ENCODE peak calls at places on chromosomes 3 and 15, in eight cellular contexts. One of them, this sample, is unnamed.

GRCh38 chr3:42148982-42149432 is 57.9 kb downstream of the TRAK1 start:
- DNase-seq in body of pancreas: peak; percentile 35
- DNase-seq in astrocyte of the spinal cord: peak; percentile 84
- DNase-seq in tibial artery: peak; percentile 76
- DNase-seq in adrenal gland: peak; percentile 47
- DNase-seq in H1: peak; percentile 65
- DNase-seq in HepG2: no peak
- DNase-seq in astrocyte of the cerebellum: peak; percentile 76
- DNase-seq in this sample: no peak

GRCh38 chr3:98812851-98813374 is 49.8 kb downstream of the ST3GAL6 start:
- DNase-seq in body of pancreas: peak; percentile 14
- DNase-seq in astrocyte of the spinal cord: no peak
- DNase-seq in tibial artery: no peak
- DNase-seq in adrenal gland: no peak
- DNase-seq in H1: no peak
- DNase-seq in HepG2: peak; percentile 82
- DNase-seq in astrocyte of the cerebellum: no peak
- DNase-seq in this sample: no peak

GRCh38 chr3:159200176-159200575 is 398.3 kb downstream of the MFSD1 start:
- DNase-seq in body of pancreas: no peak
- DNase-seq in astrocyte of the spinal cord: peak; percentile 88
- DNase-seq in tibial artery: no peak
- DNase-seq in adrenal gland: no peak
- DNase-seq in H1: no peak
- DNase-seq in HepG2: no peak
- DNase-seq in astrocyte of the cerebellum: peak; percentile 74
- DNase-seq in this sample: no peak

GRCh38 chr3:38133557-38134405 is 3.1 kb downstream of the ACAA1 start:
- DNase-seq in body of pancreas: peak; percentile 74
- DNase-seq in astrocyte of the spinal cord: no peak
- DNase-seq in tibial artery: no peak
- DNase-seq in adrenal gland: peak; percentile 5
- DNase-seq in H1: no peak
- DNase-seq in HepG2: peak; percentile 99
- DNase-seq in astrocyte of the cerebellum: no peak
- DNase-seq in this sample: peak; percentile 19

GRCh38 chr15:68629519-68630204 is 50.9 kb downstream of the CORO2B start:
- DNase-seq in body of pancreas: no peak
- DNase-seq in astrocyte of the spinal cord: no peak
- DNase-seq in tibial artery: no peak
- DNase-seq in adrenal gland: no peak
- DNase-seq in H1: no peak
- DNase-seq in HepG2: no peak
- DNase-seq in astrocyte of the cerebellum: no peak
- DNase-seq in this sample: no peak

GRCh38 chr3:49799761-49800160 is at the start of gene CDHR4:
- DNase-seq in body of pancreas: no peak
- DNase-seq in astrocyte of the spinal cord: peak; percentile 45
- DNase-seq in tibial artery: peak; percentile 79
- DNase-seq in adrenal gland: no peak
- DNase-seq in H1: no peak
- DNase-seq in HepG2: peak; percentile 44
- DNase-seq in astrocyte of the cerebellum: no peak
- DNase-seq in this sample: peak; percentile 35

GRCh38 chr15:70095387-70096214 is 2.1 kb downstream of the TLE3 start:
- DNase-seq in body of pancreas: peak; percentile 18
- DNase-seq in astrocyte of the spinal cord: no peak
- DNase-seq in tibial artery: no peak
- DNase-seq in adrenal gland: peak; percentile 53
- DNase-seq in H1: peak; percentile 79
- DNase-seq in HepG2: no peak
- DNase-seq in astrocyte of the cerebellum: no peak
- DNase-seq in this sample: no peak

GRCh38 chr3:134600166-134600670 is 50.6 kb downstream of the KY start:
- DNase-seq in body of pancreas: no peak
- DNase-seq in astrocyte of the spinal cord: peak; percentile 7
- DNase-seq in tibial artery: no peak
- DNase-seq in adrenal gland: no peak
- DNase-seq in H1: no peak
- DNase-seq in HepG2: no peak
- DNase-seq in astrocyte of the cerebellum: peak; percentile 60
- DNase-seq in this sample: no peak

GRCh38 chr15:75349851-75350588 is 3.2 kb downstream of the NEIL1 start:
- DNase-seq in body of pancreas: peak; percentile 45
- DNase-seq in astrocyte of the spinal cord: no peak
- DNase-seq in tibial artery: no peak
- DNase-seq in adrenal gland: no peak
- DNase-seq in H1: no peak
- DNase-seq in HepG2: no peak
- DNase-seq in astrocyte of the cerebellum: no peak
- DNase-seq in this sample: no peak

GRCh38 chr3:183518446-183519185 is 36.9 kb downstream of the KLHL6 start:
- DNase-seq in body of pancreas: no peak
- DNase-seq in astrocyte of the spinal cord: no peak
- DNase-seq in tibial artery: no peak
- DNase-seq in adrenal gland: no peak
- DNase-seq in H1: no peak
- DNase-seq in HepG2: no peak
- DNase-seq in astrocyte of the cerebellum: no peak
- DNase-seq in this sample: no peak

GRCh38 chr3:96966181-96966929 is 152.0 kb downstream of the EPHA6 start:
- DNase-seq in body of pancreas: no peak
- DNase-seq in astrocyte of the spinal cord: no peak
- DNase-seq in tibial artery: no peak
- DNase-seq in adrenal gland: no peak
- DNase-seq in H1: no peak
- DNase-seq in HepG2: no peak
- DNase-seq in astrocyte of the cerebellum: no peak
- DNase-seq in this sample: no peak

GRCh38 chr3:50529996-50530706 is 26.7 kb upstream of the CACNA2D2 start:
- DNase-seq in body of pancreas: no peak
- DNase-seq in astrocyte of the spinal cord: no peak
- DNase-seq in tibial artery: no peak
- DNase-seq in adrenal gland: no peak
- DNase-seq in H1: peak; percentile 68
- DNase-seq in HepG2: no peak
- DNase-seq in astrocyte of the cerebellum: no peak
- DNase-seq in this sample: no peak

GRCh38 chr15:74725241-74725774 is at the start of gene CYP1A1:
- DNase-seq in body of pancreas: peak; percentile 64
- DNase-seq in astrocyte of the spinal cord: no peak
- DNase-seq in tibial artery: no peak
- DNase-seq in adrenal gland: no peak
- DNase-seq in H1: peak; percentile 68
- DNase-seq in HepG2: no peak
- DNase-seq in astrocyte of the cerebellum: no peak
- DNase-seq in this sample: no peak

GRCh38 chr15:35669457-35670045 is 123.6 kb upstream of the DPH6 start:
- DNase-seq in body of pancreas: no peak
- DNase-seq in astrocyte of the spinal cord: no peak
- DNase-seq in tibial artery: no peak
- DNase-seq in adrenal gland: no peak
- DNase-seq in H1: no peak
- DNase-seq in HepG2: no peak
- DNase-seq in astrocyte of the cerebellum: no peak
- DNase-seq in this sample: no peak

GRCh38 chr3:112171144-112171543 is 38.1 kb upstream of the GCSAM start:
- DNase-seq in body of pancreas: no peak
- DNase-seq in astrocyte of the spinal cord: no peak
- DNase-seq in tibial artery: no peak
- DNase-seq in adrenal gland: no peak
- DNase-seq in H1: no peak
- DNase-seq in HepG2: no peak
- DNase-seq in astrocyte of the cerebellum: no peak
- DNase-seq in this sample: no peak

GRCh38 chr15:40252438-40253178 is 13.7 kb downstream of the PAK6 start:
- DNase-seq in body of pancreas: peak; percentile 65
- DNase-seq in astrocyte of the spinal cord: no peak
- DNase-seq in tibial artery: no peak
- DNase-seq in adrenal gland: peak; percentile 47
- DNase-seq in H1: peak; percentile 76
- DNase-seq in HepG2: no peak
- DNase-seq in astrocyte of the cerebellum: no peak
- DNase-seq in this sample: no peak

GRCh38 chr15:99403597-99403996 is 152.3 kb downstream of the LRRC28 start:
- DNase-seq in body of pancreas: no peak
- DNase-seq in astrocyte of the spinal cord: no peak
- DNase-seq in tibial artery: no peak
- DNase-seq in adrenal gland: no peak
- DNase-seq in H1: no peak
- DNase-seq in HepG2: no peak
- DNase-seq in astrocyte of the cerebellum: no peak
- DNase-seq in this sample: no peak

GRCh38 chr3:189529889-189530288 is 101.3 kb upstream of the TP63 start:
- DNase-seq in body of pancreas: no peak
- DNase-seq in astrocyte of the spinal cord: no peak
- DNase-seq in tibial artery: no peak
- DNase-seq in adrenal gland: no peak
- DNase-seq in H1: no peak
- DNase-seq in HepG2: no peak
- DNase-seq in astrocyte of the cerebellum: no peak
- DNase-seq in this sample: no peak

GRCh38 chr15:64502537-64502936 is 42.2 kb downstream of the ZNF609 start:
- DNase-seq in body of pancreas: no peak
- DNase-seq in astrocyte of the spinal cord: no peak
- DNase-seq in tibial artery: no peak
- DNase-seq in adrenal gland: no peak
- DNase-seq in H1: no peak
- DNase-seq in HepG2: no peak
- DNase-seq in astrocyte of the cerebellum: no peak
- DNase-seq in this sample: no peak

GRCh38 chr3:172129868-172130751 is 90.7 kb downstream of the FNDC3B start:
- DNase-seq in body of pancreas: peak; percentile 95
- DNase-seq in astrocyte of the spinal cord: peak; percentile 98
- DNase-seq in tibial artery: peak; percentile 96
- DNase-seq in adrenal gland: peak; percentile 92
- DNase-seq in H1: no peak
- DNase-seq in HepG2: peak; percentile 95
- DNase-seq in astrocyte of the cerebellum: peak; percentile 98
- DNase-seq in this sample: peak; percentile 93
- H3K4me3 ChIP-seq in body of pancreas: no peak overlapping the region
- H3K4me3 ChIP-seq in astrocyte of the spinal cord: no peak overlapping the region
- H3K4me3 ChIP-seq in tibial artery: no peak overlapping the region
- H3K4me3 ChIP-seq in adrenal gland: no peak overlapping the region
- H3K4me3 ChIP-seq in H1: no peak overlapping the region
- H3K4me3 ChIP-seq in HepG2: no peak overlapping the region
- H3K4me3 ChIP-seq in astrocyte of the cerebellum: no peak overlapping the region
- H3K4me3 ChIP-seq in this sample: no peak overlapping the region

DNA sequence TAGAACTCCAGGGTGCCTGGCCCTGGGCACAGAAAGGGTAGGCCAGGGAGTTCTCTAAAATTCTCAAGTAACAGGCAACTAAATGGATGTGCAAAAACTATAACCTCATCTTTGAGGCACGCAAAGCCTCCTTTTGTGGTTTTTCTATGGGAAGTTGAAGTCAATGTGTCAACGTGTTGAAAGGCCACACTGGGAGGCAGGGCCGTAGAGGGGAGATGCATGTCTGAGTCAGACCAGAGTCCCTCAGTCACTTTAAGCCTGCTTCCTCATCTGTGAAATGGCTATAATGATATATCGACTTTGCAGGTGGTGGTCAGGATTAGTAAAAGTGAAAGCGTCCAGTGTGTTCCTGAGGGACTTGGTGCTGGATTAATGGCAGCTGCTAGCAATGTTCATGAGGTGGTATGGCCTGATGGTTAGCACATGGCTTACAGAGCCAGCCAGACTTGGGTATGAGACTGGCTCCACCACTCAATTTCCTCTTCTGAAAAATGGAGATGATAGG is 17.0 kb downstream of the TGM5 start:
- DNase-seq in body of pancreas: no peak
- DNase-seq in astrocyte of the spinal cord: peak; percentile 92
- DNase-seq in tibial artery: no peak
- DNase-seq in adrenal gland: no peak
- DNase-seq in H1: no peak
- DNase-seq in HepG2: no peak
- DNase-seq in astrocyte of the cerebellum: peak; percentile 87
- DNase-seq in this sample: no peak
- H3K4me3 ChIP-seq in body of pancreas: no peak overlapping the region
- H3K4me3 ChIP-seq in astrocyte of the spinal cord: no peak overlapping the region
- H3K4me3 ChIP-seq in tibial artery: no peak overlapping the region
- H3K4me3 ChIP-seq in adrenal gland: no peak overlapping the region
- H3K4me3 ChIP-seq in H1: no peak overlapping the region
- H3K4me3 ChIP-seq in HepG2: no peak overlapping the region
- H3K4me3 ChIP-seq in astrocyte of the cerebellum: no peak overlapping the region
- H3K4me3 ChIP-seq in this sample: no peak overlapping the region

DNA sequence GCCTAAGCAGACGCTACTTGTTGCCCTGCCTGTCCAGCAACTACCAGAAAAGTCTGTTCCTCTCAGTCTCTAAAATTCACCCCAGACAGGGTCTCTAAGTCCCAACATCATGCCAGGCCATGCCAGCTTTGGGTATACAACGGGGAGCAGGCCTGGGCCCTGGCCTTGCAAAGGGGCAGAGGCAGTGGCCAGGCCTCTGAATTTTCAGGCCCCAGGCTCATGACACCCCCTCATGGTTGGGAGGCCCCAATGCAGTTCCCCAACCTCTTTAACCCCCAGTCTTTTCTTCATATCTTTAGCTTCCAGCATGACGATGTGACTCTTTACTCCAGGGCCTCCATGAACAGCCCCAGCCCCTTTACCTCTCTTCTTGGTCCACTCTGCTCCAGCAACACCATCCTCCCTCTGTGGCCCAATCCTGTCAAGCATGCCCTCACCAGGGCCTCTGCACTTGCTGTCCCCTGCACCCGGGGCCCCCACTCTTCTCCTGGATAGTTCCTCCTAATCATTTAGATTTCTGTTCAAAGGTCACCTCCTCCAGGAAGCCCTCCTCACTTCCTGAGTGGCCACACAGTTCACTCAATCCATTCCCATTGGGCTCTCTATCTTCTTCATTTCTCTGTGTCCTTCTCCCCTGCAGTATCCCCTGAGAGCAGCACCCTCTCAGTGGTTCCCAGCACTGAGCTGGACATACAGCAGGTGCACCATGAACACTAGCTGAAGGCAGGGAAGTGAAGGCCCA is 4.8 kb downstream of the IQSEC1 start:
- DNase-seq in body of pancreas: no peak
- DNase-seq in astrocyte of the spinal cord: no peak
- DNase-seq in tibial artery: no peak
- DNase-seq in adrenal gland: no peak
- DNase-seq in H1: no peak
- DNase-seq in HepG2: no peak
- DNase-seq in astrocyte of the cerebellum: no peak
- DNase-seq in this sample: no peak
- H3K4me3 ChIP-seq in body of pancreas: no peak overlapping the region
- H3K4me3 ChIP-seq in astrocyte of the spinal cord: no peak overlapping the region
- H3K4me3 ChIP-seq in tibial artery: no peak overlapping the region
- H3K4me3 ChIP-seq in adrenal gland: no peak overlapping the region
- H3K4me3 ChIP-seq in H1: no peak overlapping the region
- H3K4me3 ChIP-seq in HepG2: no peak overlapping the region
- H3K4me3 ChIP-seq in astrocyte of the cerebellum: no peak overlapping the region
- H3K4me3 ChIP-seq in this sample: no peak overlapping the region

GRCh38 chr15:92305342-92305741 is 88.3 kb upstream of the ST8SIA2 start:
- DNase-seq in body of pancreas: no peak
- DNase-seq in astrocyte of the spinal cord: no peak
- DNase-seq in tibial artery: no peak
- DNase-seq in adrenal gland: no peak
- DNase-seq in H1: no peak
- DNase-seq in HepG2: no peak
- DNase-seq in astrocyte of the cerebellum: no peak
- DNase-seq in this sample: no peak

GRCh38 chr15:92306662-92307061 is 87.0 kb upstream of the ST8SIA2 start:
- DNase-seq in body of pancreas: no peak
- DNase-seq in astrocyte of the spinal cord: no peak
- DNase-seq in tibial artery: no peak
- DNase-seq in adrenal gland: no peak
- DNase-seq in H1: no peak
- DNase-seq in HepG2: peak; percentile 13
- DNase-seq in astrocyte of the cerebellum: no peak
- DNase-seq in this sample: no peak

GRCh38 chr15:92304239-92304975 is 89.3 kb upstream of the ST8SIA2 start:
- DNase-seq in body of pancreas: no peak
- DNase-seq in astrocyte of the spinal cord: no peak
- DNase-seq in tibial artery: no peak
- DNase-seq in adrenal gland: no peak
- DNase-seq in H1: no peak
- DNase-seq in HepG2: no peak
- DNase-seq in astrocyte of the cerebellum: no peak
- DNase-seq in this sample: no peak
- H3K4me3 ChIP-seq in body of pancreas: no peak overlapping the region
- H3K4me3 ChIP-seq in astrocyte of the spinal cord: no peak overlapping the region
- H3K4me3 ChIP-seq in tibial artery: no peak overlapping the region
- H3K4me3 ChIP-seq in adrenal gland: no peak overlapping the region
- H3K4me3 ChIP-seq in H1: no peak overlapping the region
- H3K4me3 ChIP-seq in HepG2: no peak overlapping the region
- H3K4me3 ChIP-seq in astrocyte of the cerebellum: no peak overlapping the region
- H3K4me3 ChIP-seq in this sample: no peak overlapping the region

This sample was measured in epithelial cell of proximal tubule.